ENCODE peak calls at places on chromosome 10, in nine cellular contexts. J is H9, D is cardiac muscle cell, G is right lobe of liver, U is ascending aorta, F is GM23248, E is lung, W is endothelial cell of umbilical vein, L is IMR-90. I is an unnamed sample.

GRCh38 chr10:28463676-28464395 is 69.1 kb upstream of the WAC start:
- DNase-seq in G (no peak), U (no peak), F (no peak), L (no peak), W (no peak), J (no peak), E (peak), D (no peak), I (no peak)

GRCh38 chr10:112526130-112526529 is 79.1 kb downstream of the VTI1A start:
- DNase-seq in U (no peak), J (no peak), D (no peak), F (peak), G (no peak), E (no peak), L (peak), W (no peak), I (no peak)

GRCh38 chr10:50594012-50594411 is 29.7 kb downstream of the SGMS1 start:
- DNase-seq in J (no peak), E (no peak), D (peak), U (no peak), F (peak), G (no peak), W (peak), L (peak), I (no peak)

GRCh38 chr10:36168777-36169176 is 526.7 kb upstream of the FZD8 start:
- DNase-seq in F (no peak), J (no peak), W (no peak), G (no peak), E (no peak), D (no peak), L (no peak), U (no peak), I (no peak)

GRCh38 chr10:114121031-114121430 is 53.0 kb downstream of the CCDC186 start:
- DNase-seq in J (no peak), E (no peak), L (no peak), D (no peak), F (no peak), G (no peak), U (no peak), W (no peak), I (no peak)

GRCh38 chr10:59991661-59992060 is 85.3 kb upstream of the CCDC6 start:
- DNase-seq in E (peak), G (no peak), J (no peak), F (peak), L (no peak), W (peak), D (peak), U (no peak), I (no peak)

GRCh38 chr10:54914049-54914448 is 113.0 kb upstream of the PCDH15 start:
- DNase-seq in F (no peak), W (peak), D (no peak), U (no peak), E (no peak), G (no peak), L (no peak), J (no peak), I (no peak)

GRCh38 chr10:30433286-30433778 is 652 bp upstream of the MAP3K8 start:
- DNase-seq in D (peak), E (peak), L (peak), G (peak), J (peak), U (peak), F (peak), W (peak), I (peak)

GRCh38 chr10:86946215-86947170 is 10.9 kb downstream of the MMRN2 start:
- DNase-seq in E (peak), L (no peak), G (no peak), J (peak), F (no peak), U (peak), W (no peak), D (no peak), I (peak)

GRCh38 chr10:9018161-9018843 is 963.8 kb downstream of the GATA3 start:
- DNase-seq in J (no peak), W (peak), U (no peak), D (no peak), F (no peak), E (no peak), L (no peak), G (no peak), I (no peak)

GRCh38 chr10:99787303-99787702 is 4.9 kb downstream of the ABCC2 start:
- DNase-seq in G (peak), D (no peak), U (no peak), F (no peak), W (no peak), J (no peak), E (no peak), L (no peak), I (no peak)

GRCh38 chr10:99785646-99786045 is 3.2 kb downstream of the ABCC2 start:
- DNase-seq in L (no peak), W (no peak), G (no peak), F (no peak), E (no peak), D (no peak), U (no peak), J (peak), I (no peak)

GRCh38 chr10:99784731-99785441 is 2.4 kb downstream of the ABCC2 start:
- DNase-seq in J (no peak), D (no peak), G (no peak), U (no peak), F (peak), E (no peak), L (peak), W (no peak), I (no peak)

GRCh38 chr10:99788598-99789259 is 6.3 kb downstream of the ABCC2 start:
- DNase-seq in W (no peak), D (peak), L (peak), G (no peak), J (no peak), E (peak), F (peak), U (peak), I (no peak)

DNA sequence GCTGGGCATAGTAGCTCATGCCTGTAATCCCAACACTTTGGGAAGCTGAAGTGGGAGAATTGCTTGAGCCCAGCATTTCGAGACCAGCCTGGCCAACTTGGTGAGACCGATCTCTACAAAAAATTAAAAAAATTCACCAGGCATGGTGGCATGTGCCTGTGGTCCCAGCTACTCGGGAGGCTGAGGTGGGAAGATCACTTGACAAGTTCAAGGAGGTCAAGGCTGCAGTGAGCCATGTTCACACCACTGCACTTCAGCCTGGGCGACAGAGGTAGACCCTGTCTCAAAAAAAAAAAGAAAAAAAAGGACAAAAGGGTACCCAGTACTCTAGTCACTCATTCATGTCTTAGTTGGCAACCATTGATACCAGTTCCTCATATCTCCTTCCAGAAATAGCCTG is 5.3 kb downstream of the ABCC2 start:
- DNase-seq in J (no peak), U (no peak), E (no peak), W (no peak), D (no peak), G (no peak), L (no peak), F (no peak), I (no peak)
- H3K27ac ChIP-seq in J (no peak), U (no peak), E (no peak), W (no peak), D (no peak), G (peak), L (no peak), F (peak), I (peak)

DNA sequence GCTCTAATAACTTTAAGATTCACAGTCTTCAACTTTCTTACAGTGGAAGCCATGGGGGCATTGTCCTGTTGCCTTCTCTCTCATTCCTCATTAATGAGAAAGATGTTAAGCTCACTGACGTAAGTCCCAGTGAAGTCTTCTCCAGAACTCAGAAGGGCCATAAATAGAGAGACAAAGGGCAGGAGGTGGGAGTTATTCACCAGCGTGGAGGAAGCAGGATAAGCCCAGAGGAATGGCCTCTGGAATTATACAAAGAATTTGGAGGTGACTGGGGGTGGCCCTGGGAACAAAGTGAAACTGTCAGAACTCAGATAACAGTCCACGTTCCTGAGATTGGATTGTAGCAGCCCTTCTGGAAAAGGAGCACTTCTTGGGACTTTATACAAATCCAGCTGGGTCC is 52.4 kb downstream of the SORBS1 start:
- DNase-seq in L (peak), W (peak), E (no peak), F (peak), D (peak), G (no peak), U (no peak), J (no peak), I (no peak)
- H3K27ac ChIP-seq in L (no peak), W (peak), E (peak), F (peak), D (peak), G (peak), U (peak), J (no peak), I (peak)

GRCh38 chr10:103610921-103611511 is 117.5 kb downstream of the NEURL1 start:
- DNase-seq in U (no peak), E (no peak), F (no peak), L (no peak), W (no peak), G (no peak), J (no peak), D (no peak), I (no peak)
- H3K27ac ChIP-seq in U (no peak), E (no peak), F (peak), L (no peak), W (no peak), G (no peak), J (no peak), D (no peak), I (no peak)

DNA sequence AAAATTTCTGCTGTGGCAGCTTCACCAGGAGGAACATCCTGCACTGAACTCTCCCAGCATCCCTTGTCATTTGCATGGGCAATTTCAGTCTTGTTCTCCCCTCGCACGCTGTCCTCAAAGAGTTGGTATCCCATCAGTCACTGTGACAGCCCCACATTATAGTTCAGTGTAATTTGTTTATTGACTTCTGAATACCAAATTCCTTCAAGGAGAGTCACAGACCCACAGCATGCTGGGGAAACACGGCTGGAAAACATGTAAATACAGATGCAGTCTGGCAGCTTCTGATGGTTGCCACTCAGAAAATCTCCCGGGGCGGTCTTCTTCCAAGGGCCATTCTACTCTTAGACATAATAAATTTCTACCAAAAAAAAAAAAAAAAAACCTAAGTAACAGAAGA is 151.0 kb upstream of the NEBL start:
- DNase-seq in D (no peak), U (no peak), J (no peak), W (no peak), L (no peak), F (no peak), G (no peak), E (no peak), I (no peak)
- H3K27ac ChIP-seq in D (no peak), U (no peak), J (no peak), W (no peak), L (no peak), F (no peak), G (no peak), E (no peak), I (no peak)

GRCh38 chr10:61835069-61835908 is 66.2 kb upstream of the ARID5B start:
- DNase-seq in G (no peak), E (no peak), W (peak), F (peak), L (peak), D (peak), U (no peak), J (peak), I (no peak)
- H3K27ac ChIP-seq in G (no peak), E (no peak), W (peak), F (peak), L (peak), D (no peak), U (peak), J (no peak), I (peak)

DNA sequence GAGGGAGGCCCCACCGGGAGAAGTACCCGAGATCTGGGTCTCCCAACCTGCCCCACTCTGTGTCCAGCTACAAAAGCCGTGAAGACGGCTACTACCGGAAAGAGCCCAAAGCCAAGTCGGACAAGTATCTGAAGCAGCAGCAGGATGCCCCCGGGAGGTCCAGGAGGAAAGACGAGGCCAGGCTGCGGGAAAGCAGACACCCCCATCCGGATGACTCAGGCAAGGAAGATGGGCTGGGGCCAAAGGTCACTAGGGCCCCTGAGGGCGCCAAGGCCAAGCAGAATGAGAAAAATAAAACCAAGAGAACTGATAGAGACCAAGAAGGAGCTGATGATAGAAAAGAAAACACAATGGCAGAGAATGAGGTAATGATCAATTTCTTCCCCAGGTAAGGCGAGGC is 59.1 kb upstream of the PDCD4 start:
- DNase-seq in F (no peak), D (no peak), U (peak), J (no peak), G (no peak), L (no peak), E (no peak), W (no peak), I (no peak)
- H3K27ac ChIP-seq in F (no peak), D (no peak), U (no peak), J (no peak), G (no peak), L (no peak), E (no peak), W (no peak), I (peak)

DNA sequence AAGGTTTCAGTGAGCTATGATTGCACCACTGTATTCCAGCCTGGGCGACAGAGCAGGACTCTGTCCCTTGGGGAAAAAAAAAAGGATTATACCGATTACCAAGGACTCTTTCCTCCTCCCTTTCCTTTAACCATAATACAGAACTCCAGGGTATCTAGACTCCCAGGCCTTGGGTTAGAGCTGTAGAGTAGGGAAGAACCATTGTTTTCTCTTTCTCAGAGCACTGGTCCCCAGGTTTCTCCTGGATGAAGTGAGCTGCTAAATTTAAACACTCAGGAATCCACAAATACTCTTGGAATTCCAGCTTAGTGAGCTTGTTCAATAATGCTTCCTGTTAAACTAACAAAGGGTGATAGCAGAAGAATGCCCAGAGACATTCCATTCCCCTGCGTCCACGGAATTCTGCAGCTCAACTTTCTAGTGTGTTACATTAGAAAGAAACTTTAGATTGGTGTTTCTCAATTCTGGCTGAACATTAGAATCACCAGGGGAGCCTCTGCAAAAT is 14.6 kb upstream of the RPEL1 start:
- DNase-seq in E (peak), D (peak), U (peak), J (peak), L (peak), W (peak), F (peak), G (no peak), I (no peak)
- H3K27ac ChIP-seq in E (peak), D (peak), U (peak), J (peak), L (peak), W (peak), F (peak), G (no peak), I (peak)

GRCh38 chr10:1138529-1138928 is 82.3 kb downstream of the WDR37 start:
- DNase-seq in G (no peak), J (no peak), D (no peak), U (no peak), F (no peak), L (no peak), W (no peak), E (no peak), I (no peak)
- H3K27ac ChIP-seq in G (no peak), J (no peak), D (no peak), U (no peak), F (no peak), L (no peak), W (no peak), E (no peak), I (no peak)

GRCh38 chr10:132434405-132435005 is 37.5 kb downstream of the PWWP2B start:
- DNase-seq in E (no peak), L (no peak), W (peak), G (no peak), D (no peak), J (no peak), U (no peak), F (no peak), I (peak)
- H3K27ac ChIP-seq in E (no peak), L (no peak), W (no peak), G (no peak), D (no peak), J (no peak), U (no peak), F (no peak), I (no peak)

I was measured in left ventricle myocardium inferior.